ENCODE peak calls at places on chromosomes 2 and 18, in ten cellular contexts. Q is H7; A is activated T-cell treated with anti-CD3 and anti-CD28 coated beads, Interleukin-2, amount 50 U/mL, for 24 hours; Z is nucleus accumbens; O is right lobe of liver; V is iris pigment epithelial cell; P is T follicular helper cell; I is HAP-1; U is sciatic nerve; D is NCI-H2107. T is an unnamed sample.

GRCh38 chr2:17851731-17852585 is 26.5 kb upstream of the KCNS3 start:
- DNase-seq in P (no peak), A (peak; percentile 37), O (no peak), Q (peak; percentile 79), Z (no peak), U (peak; percentile 64), V (peak; percentile 67), I (peak; percentile 82), D (peak; percentile 23), T (peak; percentile 59)

GRCh38 chr2:225867071-225867470 is 467.6 kb downstream of the NYAP2 start:
- DNase-seq in O (no peak), U (no peak), Q (no peak), V (peak; percentile 53), I (no peak), D (no peak), P (no peak), A (no peak), Z (no peak), T (no peak)

GRCh38 chr2:135948642-135949355 is 36.6 kb downstream of the DARS1 start:
- DNase-seq in D (no peak), P (peak; percentile 21), Z (no peak), U (no peak), O (no peak), V (peak; percentile 80), Q (no peak), A (peak; percentile 50), I (no peak), T (no peak)

GRCh38 chr2:219731173-219731572 is 103.7 kb downstream of the SLC4A3 start:
- DNase-seq in D (no peak), P (no peak), O (no peak), Q (no peak), A (no peak), V (peak; percentile 12), I (no peak), U (no peak), Z (no peak), T (no peak)

GRCh38 chr18:51659781-51660180 is 462.3 kb upstream of the MEX3C start:
- DNase-seq in Q (no peak), A (no peak), U (no peak), P (no peak), V (no peak), O (no peak), Z (no peak), D (no peak), I (no peak), T (no peak)

GRCh38 chr2:68193144-68193543 is 35.5 kb downstream of the PNO1 start:
- DNase-seq in P (no peak), D (no peak), Q (no peak), Z (no peak), U (no peak), O (no peak), A (no peak), V (peak; percentile 52), I (no peak), T (no peak)

GRCh38 chr2:205925373-205926337 is 160.3 kb downstream of the INO80D start:
- DNase-seq in P (peak; percentile 40), Q (peak; percentile 94), O (peak; percentile 86), I (peak; percentile 90), V (peak; percentile 66), A (peak; percentile 82), Z (peak; percentile 29), D (peak; percentile 41), U (peak; percentile 90), T (peak; percentile 80)

GRCh38 chr18:59459352-59460059 is 100.4 kb upstream of the LMAN1 start:
- DNase-seq in Z (no peak), O (no peak), A (no peak), U (no peak), Q (peak; percentile 37), D (peak; percentile 33), V (peak; percentile 67), P (no peak), I (no peak), T (no peak)

GRCh38 chr2:233091595-233092375 is 31.6 kb downstream of the INPP5D start:
- DNase-seq in A (peak; percentile 19), P (no peak), O (no peak), I (no peak), Q (no peak), U (peak; percentile 26), D (no peak), V (no peak), Z (no peak), T (peak; percentile 14)

GRCh38 chr2:20456049-20456665 is 9.3 kb downstream of the RHOB start:
- DNase-seq in Q (no peak), I (no peak), Z (no peak), A (no peak), V (no peak), P (no peak), O (no peak), U (no peak), D (no peak), T (peak; percentile 14)

GRCh38 chr18:57585846-57586242 is 658 bp downstream of the FECH start:
- DNase-seq in U (no peak), A (no peak), V (peak; percentile 5), I (peak; percentile 24), O (no peak), Z (no peak), D (no peak), Q (no peak), P (no peak), T (no peak)

GRCh38 chr2:21163213-21163612 is 39.4 kb downstream of the TDRD15 start:
- DNase-seq in P (no peak), D (no peak), Q (no peak), O (no peak), U (no peak), V (no peak), I (no peak), Z (no peak), A (no peak), T (no peak)

GRCh38 chr2:105329561-105330495 is at the start of gene TGFBRAP1:
- DNase-seq in O (peak; percentile 70), U (peak; percentile 65), P (peak; percentile 38), Q (peak; percentile 92), I (peak; percentile 58), A (peak; percentile 80), Z (peak; percentile 37), V (no peak), D (no peak), T (peak; percentile 71)

GRCh38 chr18:66759017-66759416 is 155.1 kb upstream of the CDH19 start:
- DNase-seq in P (no peak), D (no peak), I (peak; percentile 48), Z (no peak), V (no peak), O (no peak), U (no peak), Q (no peak), A (no peak), T (no peak)